ENCODE peak calls at places on chromosomes 4 and X, in eight cellular contexts. G is activated naive CD8-positive, alpha-beta T cell treated with anti-CD3 and anti-CD28 coated beads, Interleukin-2, amount 50 U/mL, for 24 hours; L is neural crest cell; C is heart left ventricle; Z is M059J; J is NCI-H748 treated with DMSO at 0.1 percent for 48 hours; U is T-helper 2 cell treated with Interferon-gamma antibody and Interleukin-4, amounts not matched to agents 5 μg/mL and 100 μg/mL, for 36 hours; N is A549. F is an unnamed sample.

GRCh38 chrX:43878902-43879526 is 3.2 kb downstream of the MAOB start:
- DNase-seq in G (no peak), L (no peak), C (no peak), Z (no peak), J (no peak), U (no peak), N (no peak), F (no peak)

GRCh38 chr4:65654976-65655375 is 15.3 kb downstream of the EPHA5 start:
- DNase-seq in G (no peak), L (no peak), C (no peak), Z (no peak), J (no peak), U (no peak), N (no peak), F (no peak)

GRCh38 chrX:150587585-150588503 is 19.4 kb downstream of the MTM1 start:
- DNase-seq in G (peak), L (no peak), C (no peak), Z (peak), J (peak), U (no peak), N (peak), F (no peak)

GRCh38 chr4:47383829-47384427 is 79.6 kb downstream of the COMMD8 start:
- DNase-seq in G (no peak), L (no peak), C (no peak), Z (peak), J (peak), U (no peak), N (peak), F (no peak)

GRCh38 chrX:39550795-39551361 is 546.9 kb downstream of the BCOR start:
- DNase-seq in G (no peak), L (no peak), C (no peak), Z (no peak), J (peak), U (no peak), N (no peak), F (no peak)

GRCh38 chrX:144586756-144587155 is 660.5 kb upstream of the SPANXN1 start:
- DNase-seq in G (no peak), L (no peak), C (no peak), Z (peak), J (no peak), U (no peak), N (no peak), F (no peak)

GRCh38 chr4:8419222-8420041 is 21.1 kb downstream of the ACOX3 start:
- DNase-seq in G (peak), L (no peak), C (no peak), Z (peak), J (no peak), U (peak), N (no peak), F (no peak)

GRCh38 chrX:150416469-150416868 is 53.4 kb downstream of the MAMLD1 start:
- DNase-seq in G (no peak), L (no peak), C (no peak), Z (no peak), J (no peak), U (no peak), N (no peak), F (no peak)

GRCh38 chrX:8867454-8867853 is 66.3 kb upstream of the FAM9A start:
- DNase-seq in G (no peak), L (no peak), C (no peak), Z (peak), J (no peak), U (no peak), N (no peak), F (no peak)

GRCh38 chr4:138243369-138243768 is 1.2 kb upstream of the SLC7A11 start:
- DNase-seq in G (no peak), L (no peak), C (no peak), Z (peak), J (peak), U (no peak), N (no peak), F (no peak)

GRCh38 chr4:137755033-137755471 is 222.8 kb upstream of the PCDH18 start:
- DNase-seq in G (no peak), L (no peak), C (no peak), Z (peak), J (no peak), U (no peak), N (no peak), F (no peak)

GRCh38 chrX:147550217-147550616 is 361.5 kb upstream of the FMR1 start:
- DNase-seq in G (peak), L (peak), C (no peak), Z (peak), J (no peak), U (no peak), N (no peak), F (no peak)

GRCh38 chrX:49191033-49191871 is 5.1 kb upstream of the PRICKLE3 start:
- DNase-seq in G (peak), L (peak), C (peak), Z (peak), J (peak), U (peak), N (peak), F (no peak)

GRCh38 chrX:13646154-13646549 is 6.8 kb upstream of the TCEANC start:
- DNase-seq in G (peak), L (peak), C (peak), Z (peak), J (peak), U (peak), N (peak), F (no peak)

GRCh38 chr4:158814636-158815035 is 45.8 kb downstream of the FNIP2 start:
- DNase-seq in G (no peak), L (no peak), C (no peak), Z (peak), J (no peak), U (no peak), N (no peak), F (no peak)

GRCh38 chr4:8362483-8362882 is 78.0 kb downstream of the ACOX3 start:
- DNase-seq in G (no peak), L (no peak), C (no peak), Z (peak), J (no peak), U (no peak), N (no peak), F (no peak)

GRCh38 chr4:186204103-186204559 is 12.8 kb downstream of the CYP4V2 start:
- DNase-seq in G (no peak), L (no peak), C (no peak), Z (no peak), J (no peak), U (no peak), N (no peak), F (no peak)

GRCh38 chr4:81687470-81687869 is 215.8 kb upstream of the RASGEF1B start:
- DNase-seq in G (no peak), L (no peak), C (no peak), Z (no peak), J (no peak), U (no peak), N (no peak), F (no peak)

GRCh38 chrX:140507982-140508305 is 3.1 kb upstream of the SOX3 start:
- DNase-seq in G (no peak), L (peak), C (no peak), Z (peak), J (no peak), U (no peak), N (no peak), F (no peak)

GRCh38 chr4:148653681-148654080 is 211.5 kb upstream of the NR3C2 start:
- DNase-seq in G (no peak), L (no peak), C (no peak), Z (no peak), J (no peak), U (no peak), N (no peak), F (no peak)

GRCh38 chr4:133263082-133263481 is 114.0 kb downstream of the PCDH10 start:
- DNase-seq in G (no peak), L (no peak), C (no peak), Z (no peak), J (no peak), U (no peak), N (no peak), F (no peak)

GRCh38 chrX:8067754-8068469 is 103.2 kb downstream of the VCX2 start:
- DNase-seq in G (no peak), L (no peak), C (no peak), Z (peak), J (no peak), U (no peak), N (no peak), F (no peak)

GRCh38 chr4:21454831-21455230 is 493.7 kb downstream of the KCNIP4 start:
- DNase-seq in G (no peak), L (no peak), C (no peak), Z (no peak), J (no peak), U (no peak), N (no peak), F (no peak)

GRCh38 chrX:38166478-38167083 is 54.1 kb downstream of the SRPX start:
- DNase-seq in G (peak), L (peak), C (no peak), Z (peak), J (peak), U (no peak), N (peak), F (no peak)

GRCh38 chrX:31266172-31267076 is 194.6 kb upstream of the FTHL17 start:
- DNase-seq in G (peak), L (peak), C (peak), Z (peak), J (peak), U (no peak), N (no peak), F (no peak)

GRCh38 chr4:152535236-152535902 is 523 bp downstream of the FBXW7 start:
- DNase-seq in G (peak), L (no peak), C (no peak), Z (peak), J (no peak), U (no peak), N (no peak), F (no peak)

GRCh38 chrX:110853610-110854009 is 58.0 kb upstream of the CHRDL1 start:
- DNase-seq in G (no peak), L (peak), C (no peak), Z (peak), J (peak), U (no peak), N (peak), F (no peak)

F was measured in vagina.